ENCODE peak calls at places on chromosomes 16 and 17, in five cellular contexts. D is A549, B is HepG2, X is H1, N is K562. K is an unnamed sample.

GRCh38 chr16:81703177-81704155 is 75.6 kb upstream of the PLCG2 start:
- DNase-seq in D (peak; percentile 80), B (no peak), N (peak; percentile 18), X (no peak), K (peak; percentile 91)

GRCh38 chr16:54140057-54140787 is 146.4 kb downstream of the IRX3 start:
- DNase-seq in B (peak; percentile 53), N (no peak), X (no peak), D (no peak), K (peak; percentile 8)

GRCh38 chr17:17886253-17886652 is 49.5 kb upstream of the SREBF1 start:
- DNase-seq in X (no peak), N (no peak), D (no peak), B (no peak), K (no peak)

GRCh38 chr16:79104567-79104966 is 496.0 kb downstream of the MAF start:
- DNase-seq in D (no peak), B (no peak), N (no peak), X (no peak), K (no peak)

GRCh38 chr16:89052824-89053724 is 40.6 kb upstream of the ACSF3 start:
- DNase-seq in N (peak; percentile 57), B (peak; percentile 20), D (peak; percentile 83), X (no peak), K (peak; percentile 2)

GRCh38 chr16:56631832-56632159 is 663 bp upstream of the MT1M start:
- DNase-seq in N (no peak), D (no peak), X (no peak), B (no peak), K (no peak)

GRCh38 chr16:7452090-7452489 is 119.4 kb downstream of the RBFOX1 start:
- DNase-seq in D (no peak), N (no peak), B (no peak), X (no peak), K (no peak)

GRCh38 chr17:44769647-44770084 is 10.9 kb downstream of the ADAM11 start:
- DNase-seq in N (no peak), D (no peak), B (peak; percentile 38), X (no peak), K (no peak)

GRCh38 chr17:22300731-22301352 is 608.5 kb downstream of the KCNJ18 start:
- DNase-seq in B (no peak), X (no peak), D (no peak), N (no peak), K (no peak)

GRCh38 chr16:67087803-67088202 is 21.9 kb upstream of the PHAF1 start:
- DNase-seq in X (no peak), N (no peak), D (no peak), B (no peak), K (no peak)

GRCh38 chr17:27811961-27812360 is 11.6 kb upstream of the NOS2 start:
- DNase-seq in D (no peak), N (no peak), B (no peak), X (no peak), K (no peak)

GRCh38 chr16:85082553-85083050 is 29.7 kb downstream of the CIBAR2 start:
- DNase-seq in B (no peak), N (no peak), D (no peak), X (peak; percentile 78), K (no peak)

GRCh38 chr17:143785-144281 is 6.5 kb downstream of the SCGB1C2 start:
- DNase-seq in D (peak; percentile 92), B (peak; percentile 48), N (peak; percentile 67), X (peak; percentile 99), K (peak; percentile 39)

GRCh38 chr16:11233727-11234376 is 22.2 kb downstream of the SOCS1 start:
- DNase-seq in X (peak; percentile 60), D (no peak), B (no peak), N (peak; percentile 73), K (no peak)

GRCh38 chr17:58991718-58992331 is 114.9 kb downstream of the TRIM37 start:
- DNase-seq in D (no peak), N (no peak), X (no peak), B (peak; percentile 47), K (peak; percentile 63)

GRCh38 chr17:27345141-27345904 is 51.4 kb downstream of the WSB1 start:
- DNase-seq in D (no peak), X (peak; percentile 74), B (no peak), N (peak; percentile 95), K (peak; percentile 28)

GRCh38 chr17:31571124-31571892 is 179.8 kb downstream of the RAB11FIP4 start:
- DNase-seq in N (no peak), B (no peak), D (no peak), X (no peak), K (peak; percentile 98)

GRCh38 chr16:66606000-66606751 is 1.7 kb downstream of the CMTM3 start:
- DNase-seq in D (no peak), X (no peak), N (no peak), B (no peak), K (no peak)

GRCh38 chr17:65028537-65028843 is 28.1 kb downstream of the GNA13 start:
- DNase-seq in N (no peak), D (no peak), B (no peak), X (no peak), K (no peak)

GRCh38 chr17:14098246-14098645 is 28.9 kb downstream of the COX10 start:
- DNase-seq in D (no peak), X (no peak), B (no peak), N (no peak), K (no peak)

GRCh38 chr16:55668337-55669281 is 12.8 kb downstream of the SLC6A2 start:
- DNase-seq in D (no peak), N (no peak), B (peak; percentile 33), X (no peak), K (peak; percentile 5)

GRCh38 chr17:77611791-77612466 is 346.6 kb upstream of the TNRC6C start:
- DNase-seq in X (no peak), N (no peak), B (no peak), D (no peak), K (no peak)

GRCh38 chr17:6069611-6070279 is 434 bp upstream of the WSCD1 start:
- DNase-seq in B (no peak), X (peak; percentile 51), N (no peak), D (peak; percentile 25), K (no peak)
- TF ChIP-seq MAFK in B (no peak), X (no peak), N (no peak), D (no peak), K (no peak)

DNA sequence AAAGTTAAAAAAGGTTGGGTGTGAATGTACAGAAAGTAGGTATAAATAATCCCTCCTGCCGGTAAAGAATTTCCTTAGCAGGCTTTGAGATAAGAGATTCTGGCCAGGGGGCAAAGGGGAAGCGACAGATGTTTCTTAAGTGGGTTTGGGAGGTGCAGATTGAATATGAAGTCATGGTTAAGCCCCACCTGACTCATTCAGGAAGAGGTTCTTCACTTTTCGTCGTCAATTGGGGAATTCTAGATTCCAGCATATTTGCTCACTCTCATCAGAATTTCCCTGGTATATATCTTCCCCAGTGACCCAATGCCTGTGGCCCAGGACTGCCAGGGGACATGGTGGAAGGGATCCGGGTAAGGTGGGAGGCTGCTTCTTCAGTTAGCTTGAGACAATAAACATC is 127.8 kb downstream of the CPPED1 start:
- DNase-seq in B (no peak), D (peak; percentile 18), N (peak; percentile 64), X (no peak), K (peak; percentile 75)
- TF ChIP-seq MAFK in B (no peak), D (no peak), N (no peak), X (no peak), K (no peak)

DNA sequence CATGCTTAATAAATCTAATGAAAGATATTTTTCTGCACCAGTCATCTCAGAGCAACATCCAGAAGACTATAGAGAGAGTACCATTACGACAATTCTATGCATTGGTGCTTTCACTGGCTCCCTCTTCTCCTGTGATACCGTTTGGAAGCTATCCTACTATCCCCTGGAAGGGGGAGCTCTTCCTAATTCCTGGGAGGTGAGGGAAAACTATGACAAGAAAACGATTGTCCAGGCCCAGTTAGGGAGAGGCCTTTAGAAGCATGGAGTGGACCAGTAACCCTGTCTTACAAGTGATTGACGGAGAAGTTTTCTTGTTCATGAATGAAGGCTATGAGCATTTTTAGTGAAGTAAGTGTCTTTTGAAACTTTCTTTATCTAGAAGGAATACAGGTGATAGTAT is 150.2 kb downstream of the TANC2 start:
- DNase-seq in X (no peak), D (peak; percentile 38), N (no peak), B (peak; percentile 13), K (no peak)
- TF ChIP-seq MAFK in X (no peak), D (no peak), N (no peak), B (no peak), K (no peak)

GRCh38 chr17:41873559-41874292 is 8.5 kb upstream of the KLHL11 start:
- DNase-seq in D (no peak), N (no peak), X (no peak), B (no peak), K (no peak)
- TF ChIP-seq MAFK in D (no peak), N (no peak), X (no peak), B (no peak), K (no peak)

DNA sequence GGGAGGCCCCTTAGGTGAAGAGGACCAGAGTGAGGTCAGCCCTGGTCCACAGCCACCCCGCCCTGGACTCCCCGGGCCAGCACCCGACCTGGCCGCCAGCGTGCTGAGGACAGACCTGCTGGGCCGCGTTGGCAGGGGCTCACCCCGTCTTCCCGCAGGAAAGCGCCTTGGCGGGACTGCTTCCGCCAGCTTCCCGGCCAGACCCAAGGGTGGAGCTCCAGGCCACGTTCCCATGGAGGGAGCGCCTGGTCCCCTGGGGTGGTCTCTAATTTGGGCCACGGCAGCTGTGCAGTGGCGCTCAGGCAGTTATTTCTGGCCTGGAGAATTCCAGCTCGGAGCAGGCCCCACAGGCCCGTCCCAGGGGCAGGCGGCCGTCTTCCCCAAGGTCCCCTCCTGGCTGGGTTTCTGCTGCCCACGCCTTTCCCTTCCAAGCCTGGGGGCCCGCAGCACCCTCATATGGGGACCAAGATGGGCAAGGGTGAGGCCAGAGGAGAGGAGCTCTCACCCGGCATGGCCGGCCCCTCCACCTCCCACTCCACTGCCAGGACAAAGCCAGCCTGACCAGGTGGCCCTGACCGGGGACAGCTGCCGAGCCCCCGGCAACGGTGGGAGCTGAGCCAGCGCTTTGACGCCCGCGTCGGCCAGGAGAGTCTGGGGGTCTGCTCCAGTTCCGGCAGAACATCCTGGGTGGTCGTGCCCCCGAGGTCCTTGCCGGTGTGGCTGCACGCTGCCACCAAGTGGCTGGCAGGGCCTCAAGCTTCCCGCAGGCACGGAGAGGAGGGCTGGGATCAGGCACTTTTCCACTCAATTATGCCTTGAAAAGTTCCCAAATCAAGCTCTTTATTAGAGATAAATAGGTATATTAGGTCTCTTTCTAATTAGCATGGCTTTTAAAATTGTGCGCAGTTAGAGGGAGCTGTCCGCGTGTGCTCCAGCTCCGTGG is 28.1 kb downstream of the CACNA1H start:
- DNase-seq in D (no peak), X (no peak), B (no peak), N (no peak), K (no peak)
- TF ChIP-seq MAFK in D (no peak), X (no peak), B (no peak), N (no peak), K (no peak)

K was measured in IMR-90.